ENCODE peak calls at places on chromosomes 11 and 22, in six cellular contexts. Z is iPS-NIHi11; P is ovary; S is GM12865; K is iPS DF 6.9; X is stimulated activated CD4-positive, alpha-beta T cell treated with anti-CD3 and anti-CD28 coated beads, Interleukin-1b, Interleukin-23, amount 100 ng/mL, for 1 hour. A is an unnamed sample.

GRCh38 chr11:67027943-67028542 is 5.1 kb downstream of the SYT12 start:
- DNase-seq in Z (no peak), P (no peak), S (peak; percentile 76), K (no peak), X (no peak), A (no peak)

GRCh38 chr11:118633979-118634378 is 26.6 kb downstream of the PHLDB1 start:
- DNase-seq in Z (no peak), P (no peak), S (no peak), K (no peak), X (no peak), A (no peak)

GRCh38 chr11:11140510-11140909 is 212.5 kb downstream of the CSNK2A3 start:
- DNase-seq in Z (no peak), P (no peak), S (no peak), K (no peak), X (no peak), A (no peak)

GRCh38 chr22:21043856-21044535 is 1.8 kb upstream of the LRRC74B start:
- DNase-seq in Z (no peak), P (no peak), S (no peak), K (no peak), X (no peak), A (no peak)

GRCh38 chr11:66126808-66127555 is 56.9 kb downstream of the PACS1 start:
- DNase-seq in Z (peak; percentile 46), P (peak; percentile 45), S (peak; percentile 84), K (no peak), X (peak; percentile 30), A (peak; percentile 63)

GRCh38 chr11:108596701-108597100 is 3.1 kb upstream of the EXPH5 start:
- DNase-seq in Z (no peak), P (no peak), S (no peak), K (no peak), X (no peak), A (no peak)

GRCh38 chr11:77471520-77472234 is 2.2 kb downstream of the PAK1 start:
- DNase-seq in Z (no peak), P (no peak), S (peak; percentile 49), K (no peak), X (no peak), A (no peak)

GRCh38 chr11:68441466-68442230 is 18.9 kb upstream of the PPP6R3 start:
- DNase-seq in Z (no peak), P (no peak), S (no peak), K (no peak), X (no peak), A (no peak)

GRCh38 chr22:39242809-39243442 is 1.9 kb downstream of the PDGFB start:
- DNase-seq in Z (peak; percentile 48), P (no peak), S (no peak), K (no peak), X (no peak), A (no peak)

GRCh38 chr22:42313804-42314581 is 43.5 kb upstream of the TCF20 start:
- DNase-seq in Z (peak; percentile 74), P (peak; percentile 48), S (peak; percentile 49), K (peak; percentile 63), X (no peak), A (peak; percentile 57)

GRCh38 chr11:77081381-77081851 is 14.6 kb downstream of the CAPN5 start:
- DNase-seq in Z (no peak), P (peak; percentile 30), S (no peak), K (no peak), X (no peak), A (no peak)

GRCh38 chr22:44449061-44449682 is 48.9 kb downstream of the RTL6 start:
- DNase-seq in Z (no peak), P (no peak), S (peak; percentile 73), K (no peak), X (no peak), A (peak; percentile 22)

GRCh38 chr11:125367710-125368109 is 128.4 kb downstream of the FEZ1 start:
- DNase-seq in Z (no peak), P (no peak), S (no peak), K (no peak), X (no peak), A (no peak)

GRCh38 chr11:102115557-102115956 is 5.3 kb downstream of the YAP1 start:
- DNase-seq in Z (peak; percentile 59), P (no peak), S (no peak), K (no peak), X (no peak), A (no peak)

GRCh38 chr11:14029971-14030531 is 67.5 kb downstream of the SPON1 start:
- DNase-seq in Z (peak; percentile 29), P (peak; percentile 88), S (no peak), K (no peak), X (no peak), A (peak; percentile 15)

GRCh38 chr11:9861860-9862725 is 198.2 kb downstream of the SWAP70 start:
- DNase-seq in Z (peak; percentile 68), P (no peak), S (peak; percentile 81), K (peak; percentile 81), X (no peak), A (peak; percentile 79)

GRCh38 chr11:45928535-45929215 is 6.2 kb downstream of the LARGE2 start:
- DNase-seq in Z (no peak), P (no peak), S (no peak), K (no peak), X (no peak), A (no peak)

GRCh38 chr11:135073870-135074269 is 661.8 kb upstream of the B3GAT1 start:
- DNase-seq in Z (no peak), P (no peak), S (no peak), K (no peak), X (no peak), A (no peak)

GRCh38 chr22:22590136-22590891 is 31.2 kb upstream of the PRAME start:
- DNase-seq in Z (no peak), P (no peak), S (no peak), K (no peak), X (no peak), A (no peak)

GRCh38 chr22:33109532-33110148 is 51.5 kb upstream of the SYN3 start:
- DNase-seq in Z (no peak), P (no peak), S (no peak), K (no peak), X (no peak), A (no peak)

GRCh38 chr11:125481531-125481930 is 14.5 kb downstream of the FEZ1 start:
- DNase-seq in Z (no peak), P (no peak), S (no peak), K (no peak), X (no peak), A (no peak)

GRCh38 chr11:64900263-64900678 is 16.7 kb downstream of the ATG2A start:
- DNase-seq in Z (no peak), P (no peak), S (peak; percentile 74), K (no peak), X (peak; percentile 34), A (peak; percentile 65)

GRCh38 chr22:37060801-37061610 is 9.5 kb downstream of the KCTD17 start:
- DNase-seq in Z (no peak), P (no peak), S (peak; percentile 61), K (no peak), X (no peak), A (no peak)

GRCh38 chr11:63869686-63870085 is 30.8 kb downstream of the MARK2 start:
- DNase-seq in Z (no peak), P (no peak), S (peak; percentile 65), K (no peak), X (no peak), A (no peak)

GRCh38 chr11:69123593-69124545 is 31.9 kb upstream of the SMIM38 start:
- DNase-seq in Z (no peak), P (peak; percentile 29), S (no peak), K (no peak), X (no peak), A (no peak)

GRCh38 chr11:12536566-12536965 is 137.7 kb upstream of the TEAD1 start:
- DNase-seq in Z (no peak), P (no peak), S (no peak), K (no peak), X (no peak), A (no peak)

GRCh38 chr11:8218840-8219239 is 44.8 kb downstream of the LMO1 start:
- DNase-seq in Z (no peak), P (no peak), S (no peak), K (no peak), X (no peak), A (no peak)